ENCODE peak calls at places on chromosomes 7 and 10, in five cellular contexts. U is CD4-positive, CD25-positive, alpha-beta regulatory T cell; S is lower lobe of right lung; T is aorta; P is PC-9. M is an unnamed sample. For H3K4me1, the result is how much of the 10 kb centered on the place peaks cover.

GRCh38 chr10:128144547-128144946 is 18.3 kb upstream of the MKI67 start:
- DNase-seq in S (no peak), P (no peak), T (no peak), U (no peak), M (no peak)

GRCh38 chr10:69413221-69413865 is 3.4 kb downstream of the TACR2 start:
- DNase-seq in U (no peak), S (no peak), T (peak), P (no peak), M (peak)

GRCh38 chr7:3259711-3260424 is 41.2 kb upstream of the SDK1 start:
- DNase-seq in T (no peak), P (no peak), S (no peak), U (no peak), M (no peak)

GRCh38 chr10:98312349-98312748 is 44.4 kb upstream of the LOXL4 start:
- DNase-seq in P (peak), T (no peak), U (no peak), S (no peak), M (no peak)

GRCh38 chr7:74033372-74034311 is 5.7 kb downstream of the ELN start:
- DNase-seq in S (peak), P (no peak), U (no peak), T (peak), M (no peak)

GRCh38 chr10:11145498-11145855 is 127.8 kb downstream of the CELF2 start:
- DNase-seq in S (peak), T (peak), U (peak), P (no peak), M (no peak)

GRCh38 chr10:94005050-94005449 is 11.3 kb downstream of the PLCE1 start:
- DNase-seq in S (no peak), P (peak), U (no peak), T (no peak), M (no peak)

GRCh38 chr7:131329176-131329570 is 1.5 kb downstream of the MKLN1 start:
- DNase-seq in P (no peak), S (no peak), T (no peak), U (no peak), M (no peak)

GRCh38 chr10:121516071-121516470 is 82.2 kb downstream of the FGFR2 start:
- DNase-seq in T (no peak), P (no peak), S (no peak), U (no peak), M (no peak)

GRCh38 chr10:31620236-31621151 is 301.5 kb downstream of the ZEB1 start:
- DNase-seq in S (peak), T (peak), U (no peak), P (no peak), M (peak)

GRCh38 chr10:89395141-89395540 is 2.7 kb downstream of the IFIT1 start:
- DNase-seq in P (no peak), U (no peak), S (no peak), T (no peak), M (no peak)

GRCh38 chr10:14382022-14382421 is 51.3 kb upstream of the FRMD4A start:
- DNase-seq in S (no peak), P (no peak), T (no peak), U (no peak), M (no peak)

GRCh38 chr7:156984209-156984891 is 26.1 kb downstream of the MNX1 start:
- DNase-seq in P (no peak), S (no peak), T (no peak), U (no peak), M (no peak)

GRCh38 chr7:148884299-148885022 is 370 bp upstream of the EZH2 start:
- DNase-seq in P (peak), T (peak), S (peak), U (peak), M (peak)

GRCh38 chr10:98224509-98224908 is 43.5 kb downstream of the LOXL4 start:
- DNase-seq in P (no peak), U (no peak), S (no peak), T (no peak), M (no peak)

GRCh38 chr10:99325261-99325660 is 3.9 kb upstream of the CNNM1 start:
- DNase-seq in S (no peak), T (no peak), P (peak), U (no peak), M (no peak)

GRCh38 chr10:127300868-127301321 is 104.5 kb upstream of the INSYN2A start:
- DNase-seq in T (no peak), P (no peak), S (no peak), U (no peak), M (peak)

GRCh38 chr10:132076578-132077081 is 10.9 kb downstream of the JAKMIP3 start:
- DNase-seq in U (no peak), T (peak), S (no peak), P (no peak), M (peak)

GRCh38 chr10:11378835-11379234 is 232.6 kb downstream of the USP6NL start:
- DNase-seq in T (no peak), U (no peak), P (no peak), S (no peak), M (no peak)

GRCh38 chr7:341841-342638 is 52.1 kb downstream of the FOXL3 start:
- DNase-seq in T (peak), P (no peak), S (no peak), U (no peak), M (peak)

GRCh38 chr7:108618056-108618455 is 48.4 kb downstream of the DNAJB9 start:
- DNase-seq in U (no peak), T (no peak), S (no peak), P (peak), M (no peak)

GRCh38 chr10:81065474-81065873 is 527.8 kb downstream of the SH2D4B start:
- DNase-seq in T (no peak), S (no peak), U (no peak), P (no peak), M (no peak)

GRCh38 chr10:6416892-6417512 is 163.1 kb downstream of the PRKCQ start:
- DNase-seq in T (no peak), P (no peak), S (no peak), U (no peak), M (no peak)

GRCh38 chr7:100510437-100511239 is 26.9 kb downstream of the NYAP1 start:
- DNase-seq in U (no peak), T (no peak), S (no peak), P (no peak), M (no peak)

GRCh38 chr7:74134117-74134539 is 40.0 kb upstream of the EIF4H start:
- DNase-seq in U (no peak), P (no peak), S (no peak), T (no peak), M (no peak)

GRCh38 chr7:101819913-101820522 is 2.6 kb downstream of the CUX1 start:
- DNase-seq in S (no peak), U (no peak), T (no peak), P (no peak), M (no peak)

GRCh38 chr7:101824440-101824839 is 7.0 kb downstream of the CUX1 start:
- DNase-seq in T (no peak), S (no peak), P (no peak), U (no peak), M (no peak)

GRCh38 chr7:101820703-101821102 is 3.3 kb downstream of the CUX1 start:
- DNase-seq in U (no peak), T (no peak), S (no peak), P (no peak), M (no peak)

GRCh38 chr7:101823596-101823995 is 6.2 kb downstream of the CUX1 start:
- DNase-seq in T (no peak), S (no peak), P (no peak), U (no peak), M (no peak)

GRCh38 chr7:101823086-101823485 is 5.7 kb downstream of the CUX1 start:
- DNase-seq in T (no peak), P (no peak), S (no peak), U (no peak), M (no peak)
- H3K4me1 ChIP-seq in T (under half), P (under half), S (under half), U (under half), M (under half)

DNA sequence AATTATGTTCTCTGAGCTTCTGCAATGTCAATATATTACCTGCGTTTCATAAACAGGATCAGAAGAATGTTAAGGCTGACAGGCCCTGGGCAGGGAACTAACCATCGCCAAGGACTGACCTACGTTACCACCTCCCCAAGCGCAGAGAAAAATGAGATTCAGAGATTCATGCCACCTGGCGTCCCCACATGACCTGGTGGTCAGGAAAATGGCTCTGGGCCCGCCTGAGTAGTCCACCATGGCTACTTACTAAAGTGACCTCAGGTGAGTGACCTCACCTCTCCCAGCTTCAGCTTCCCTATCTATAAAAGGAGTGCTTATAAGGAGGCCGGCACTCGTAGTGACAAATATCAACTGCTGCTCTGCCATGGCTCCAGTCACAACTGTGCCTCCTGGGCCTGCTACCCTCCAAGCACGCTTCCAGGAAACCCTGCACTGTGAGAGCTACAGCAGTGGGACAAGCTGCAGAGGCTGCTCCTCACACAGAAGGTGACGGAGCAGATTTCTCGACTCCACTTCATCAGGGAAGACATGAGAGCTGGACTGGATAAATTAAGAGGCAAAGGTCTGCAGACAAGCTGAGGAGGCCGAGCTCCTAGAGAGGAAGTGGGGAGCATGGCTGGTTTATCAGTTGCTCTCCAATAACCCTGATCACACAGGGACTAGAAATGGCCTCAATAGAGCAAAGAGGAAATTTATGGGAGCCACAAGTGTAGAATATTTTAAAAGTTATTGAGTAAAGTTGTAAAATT is 103.0 kb downstream of the RNF216 start:
- DNase-seq in P (no peak), T (no peak), S (no peak), U (no peak), M (no peak)
- H3K4me1 ChIP-seq in P (under half), T (under half), S (half or more), U (under half), M (under half)

DNA sequence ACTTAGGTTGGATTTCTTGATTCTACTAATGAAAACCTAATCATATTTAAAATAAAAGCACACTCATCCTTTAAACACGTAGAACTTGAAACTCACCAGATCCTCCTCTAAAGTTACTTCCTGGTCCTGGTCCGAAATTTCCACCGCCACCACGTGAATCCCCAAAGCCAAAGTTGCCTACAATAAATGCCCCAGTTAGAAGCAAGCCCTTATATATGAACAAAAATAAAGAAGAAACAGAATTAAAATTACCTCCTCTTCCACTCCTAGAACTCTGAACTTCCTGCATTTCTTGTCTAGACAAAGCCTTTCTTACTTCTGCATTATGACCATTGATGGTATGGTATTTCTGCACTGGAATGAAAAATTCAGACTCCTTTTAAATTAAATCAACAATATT is 4.2 kb downstream of the HNRNPA2B1 start:
- DNase-seq in P (no peak), T (no peak), S (no peak), U (no peak), M (no peak)
- H3K4me1 ChIP-seq in P (under half), T (under half), S (half or more), U (half or more), M (half or more)

GRCh38 chr10:78910886-78911285 is 157.9 kb upstream of the ZMIZ1 start:
- DNase-seq in S (no peak), P (no peak), U (no peak), T (no peak), M (peak)
- H3K4me1 ChIP-seq in S (under half), P (under half), U (under half), T (under half), M (under half)

DNA sequence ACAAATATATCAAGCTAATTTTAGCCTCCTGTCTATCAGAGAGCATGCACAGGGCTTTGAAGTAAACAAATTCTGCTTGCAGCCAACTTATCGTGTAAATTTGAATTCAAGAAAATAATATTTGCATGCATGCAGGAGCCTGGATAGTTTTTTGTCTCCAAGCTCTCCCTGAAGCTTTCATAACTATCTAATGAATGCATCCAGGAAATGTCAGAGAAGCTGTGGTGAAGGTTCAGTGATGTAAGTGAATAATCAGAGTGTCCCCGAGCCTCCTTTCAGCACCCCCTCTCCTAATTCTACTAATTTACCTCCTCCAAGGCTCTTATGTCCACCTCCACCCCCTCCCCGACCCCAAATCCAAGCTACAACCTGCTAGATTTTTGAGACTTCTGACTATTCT is 172.0 kb upstream of the ZNF32 start:
- DNase-seq in T (no peak), S (no peak), P (no peak), U (no peak), M (no peak)
- H3K4me1 ChIP-seq in T (under half), S (under half), P (under half), U (under half), M (under half)

DNA sequence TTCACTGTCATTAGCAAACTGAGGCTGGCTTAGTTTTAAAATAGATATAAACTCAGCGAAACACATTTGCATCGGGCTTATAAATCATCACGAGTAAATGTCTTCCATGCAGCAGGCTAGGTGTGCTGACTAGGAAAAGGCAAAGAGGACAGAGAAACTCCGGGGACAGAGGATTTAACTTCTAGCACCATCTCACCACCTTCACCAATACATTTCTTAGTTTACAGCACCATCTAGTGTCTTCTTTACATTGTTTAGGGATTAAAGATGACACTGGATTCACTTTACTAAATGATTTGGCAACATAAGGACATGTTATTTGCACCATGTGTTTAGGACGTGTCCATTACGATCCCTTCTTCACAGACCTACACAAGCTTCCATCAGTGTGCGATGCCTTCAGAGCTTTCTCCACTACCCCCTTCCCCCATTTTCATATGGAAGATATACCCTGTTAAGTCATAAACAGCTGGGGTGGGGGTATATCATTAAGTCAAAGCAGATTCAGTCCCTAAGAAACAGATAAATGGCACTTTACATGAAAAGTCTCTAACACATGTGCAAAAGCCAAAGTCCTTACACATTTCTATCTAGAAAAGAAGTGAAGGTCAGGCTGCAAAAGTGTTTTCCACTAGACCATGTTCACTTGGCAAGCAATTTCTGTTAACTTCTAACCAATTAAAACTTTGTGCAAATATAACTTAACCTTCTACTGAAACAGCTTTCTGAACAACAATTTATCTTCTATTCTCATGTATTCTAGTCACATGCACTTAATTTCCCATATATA is 103.3 kb downstream of the GRB10 start:
- DNase-seq in U (no peak), T (no peak), S (no peak), P (peak), M (no peak)
- H3K4me1 ChIP-seq in U (under half), T (under half), S (under half), P (under half), M (under half)